ENCODE peak calls at places on chromosomes 16 and 17, in nine cellular contexts. One of them, this sample, is unnamed.

GRCh38 chr16:47143677-47144558 is at the start of gene NETO2:
- DNase-seq in breast epithelium: no peak
- DNase-seq in psoas muscle: peak; percentile 70
- DNase-seq in gastrocnemius medialis: peak; percentile 24
- DNase-seq in stomach: peak; percentile 57
- DNase-seq in lower leg skin: no peak
- DNase-seq in ascending aorta: peak; percentile 64
- DNase-seq in mesothelial cell of epicardium: peak; percentile 39
- DNase-seq in epithelial cell of proximal tubule: peak; percentile 9
- DNase-seq in this sample: no peak

GRCh38 chr17:9566067-9566466 is 9.6 kb downstream of the STX8 start:
- DNase-seq in breast epithelium: no peak
- DNase-seq in psoas muscle: no peak
- DNase-seq in gastrocnemius medialis: no peak
- DNase-seq in stomach: no peak
- DNase-seq in lower leg skin: no peak
- DNase-seq in ascending aorta: no peak
- DNase-seq in mesothelial cell of epicardium: no peak
- DNase-seq in epithelial cell of proximal tubule: no peak
- DNase-seq in this sample: no peak

GRCh38 chr16:27400751-27401620 is 988 bp upstream of the IL21R start:
- DNase-seq in breast epithelium: no peak
- DNase-seq in psoas muscle: no peak
- DNase-seq in gastrocnemius medialis: no peak
- DNase-seq in stomach: no peak
- DNase-seq in lower leg skin: no peak
- DNase-seq in ascending aorta: no peak
- DNase-seq in mesothelial cell of epicardium: no peak
- DNase-seq in epithelial cell of proximal tubule: no peak
- DNase-seq in this sample: no peak

GRCh38 chr17:48631693-48632578 is 5.8 kb upstream of the HOXB9 start:
- DNase-seq in breast epithelium: no peak
- DNase-seq in psoas muscle: no peak
- DNase-seq in gastrocnemius medialis: no peak
- DNase-seq in stomach: no peak
- DNase-seq in lower leg skin: no peak
- DNase-seq in ascending aorta: no peak
- DNase-seq in mesothelial cell of epicardium: no peak
- DNase-seq in epithelial cell of proximal tubule: no peak
- DNase-seq in this sample: no peak

GRCh38 chr16:2919511-2920255 is 8.0 kb downstream of the FLYWCH1 start:
- DNase-seq in breast epithelium: no peak
- DNase-seq in psoas muscle: peak; percentile 76
- DNase-seq in gastrocnemius medialis: peak; percentile 70
- DNase-seq in stomach: peak; percentile 62
- DNase-seq in lower leg skin: peak; percentile 91
- DNase-seq in ascending aorta: peak; percentile 85
- DNase-seq in mesothelial cell of epicardium: no peak
- DNase-seq in epithelial cell of proximal tubule: no peak
- DNase-seq in this sample: no peak

GRCh38 chr17:61709567-61709966 is 118.5 kb upstream of the NACA2 start:
- DNase-seq in breast epithelium: no peak
- DNase-seq in psoas muscle: no peak
- DNase-seq in gastrocnemius medialis: no peak
- DNase-seq in stomach: no peak
- DNase-seq in lower leg skin: no peak
- DNase-seq in ascending aorta: no peak
- DNase-seq in mesothelial cell of epicardium: no peak
- DNase-seq in epithelial cell of proximal tubule: no peak
- DNase-seq in this sample: no peak

GRCh38 chr16:4086153-4086552 is 30.1 kb downstream of the ADCY9 start:
- DNase-seq in breast epithelium: no peak
- DNase-seq in psoas muscle: peak; percentile 86
- DNase-seq in gastrocnemius medialis: peak; percentile 77
- DNase-seq in stomach: no peak
- DNase-seq in lower leg skin: peak; percentile 83
- DNase-seq in ascending aorta: no peak
- DNase-seq in mesothelial cell of epicardium: no peak
- DNase-seq in epithelial cell of proximal tubule: no peak
- DNase-seq in this sample: no peak

GRCh38 chr16:67161595-67162058 is 1.9 kb downstream of the FBXL8 start:
- DNase-seq in breast epithelium: no peak
- DNase-seq in psoas muscle: peak; percentile 80
- DNase-seq in gastrocnemius medialis: peak; percentile 84
- DNase-seq in stomach: no peak
- DNase-seq in lower leg skin: peak; percentile 87
- DNase-seq in ascending aorta: no peak
- DNase-seq in mesothelial cell of epicardium: no peak
- DNase-seq in epithelial cell of proximal tubule: no peak
- DNase-seq in this sample: no peak

GRCh38 chr17:42526031-42526444 is 10.0 kb upstream of the NAGLU start:
- DNase-seq in breast epithelium: no peak
- DNase-seq in psoas muscle: no peak
- DNase-seq in gastrocnemius medialis: peak; percentile 54
- DNase-seq in stomach: no peak
- DNase-seq in lower leg skin: no peak
- DNase-seq in ascending aorta: no peak
- DNase-seq in mesothelial cell of epicardium: no peak
- DNase-seq in epithelial cell of proximal tubule: no peak
- DNase-seq in this sample: no peak

GRCh38 chr17:50634123-50634914 is at the start of gene ABCC3:
- DNase-seq in breast epithelium: peak; percentile 65
- DNase-seq in psoas muscle: peak; percentile 67
- DNase-seq in gastrocnemius medialis: no peak
- DNase-seq in stomach: peak; percentile 75
- DNase-seq in lower leg skin: peak; percentile 91
- DNase-seq in ascending aorta: peak; percentile 78
- DNase-seq in mesothelial cell of epicardium: no peak
- DNase-seq in epithelial cell of proximal tubule: no peak
- DNase-seq in this sample: no peak

GRCh38 chr17:30323895-30324319 is 9.9 kb downstream of the TMIGD1 start:
- DNase-seq in breast epithelium: no peak
- DNase-seq in psoas muscle: no peak
- DNase-seq in gastrocnemius medialis: peak; percentile 22
- DNase-seq in stomach: peak; percentile 37
- DNase-seq in lower leg skin: no peak
- DNase-seq in ascending aorta: no peak
- DNase-seq in mesothelial cell of epicardium: no peak
- DNase-seq in epithelial cell of proximal tubule: no peak
- DNase-seq in this sample: peak; percentile 51

GRCh38 chr17:16910341-16910740 is 61.6 kb downstream of the TNFRSF13B start:
- DNase-seq in breast epithelium: peak; percentile 17
- DNase-seq in psoas muscle: peak; percentile 6
- DNase-seq in gastrocnemius medialis: no peak
- DNase-seq in stomach: peak; percentile 15
- DNase-seq in lower leg skin: peak; percentile 43
- DNase-seq in ascending aorta: no peak
- DNase-seq in mesothelial cell of epicardium: no peak
- DNase-seq in epithelial cell of proximal tubule: no peak
- DNase-seq in this sample: no peak

GRCh38 chr17:33934696-33935095 is 320.4 kb upstream of the CCL2 start:
- DNase-seq in breast epithelium: no peak
- DNase-seq in psoas muscle: no peak
- DNase-seq in gastrocnemius medialis: no peak
- DNase-seq in stomach: no peak
- DNase-seq in lower leg skin: peak; percentile 12
- DNase-seq in ascending aorta: no peak
- DNase-seq in mesothelial cell of epicardium: no peak
- DNase-seq in epithelial cell of proximal tubule: no peak
- DNase-seq in this sample: no peak

GRCh38 chr17:965311-965989 is 14.1 kb downstream of the NXN start:
- DNase-seq in breast epithelium: no peak
- DNase-seq in psoas muscle: no peak
- DNase-seq in gastrocnemius medialis: no peak
- DNase-seq in stomach: no peak
- DNase-seq in lower leg skin: no peak
- DNase-seq in ascending aorta: no peak
- DNase-seq in mesothelial cell of epicardium: no peak
- DNase-seq in epithelial cell of proximal tubule: no peak
- DNase-seq in this sample: no peak

GRCh38 chr16:87190288-87191240 is 126.6 kb downstream of the C16orf95 start:
- DNase-seq in breast epithelium: no peak
- DNase-seq in psoas muscle: no peak
- DNase-seq in gastrocnemius medialis: no peak
- DNase-seq in stomach: no peak
- DNase-seq in lower leg skin: no peak
- DNase-seq in ascending aorta: no peak
- DNase-seq in mesothelial cell of epicardium: no peak
- DNase-seq in epithelial cell of proximal tubule: no peak
- DNase-seq in this sample: no peak

GRCh38 chr17:37671813-37672544 is 28.7 kb upstream of the DDX52 start:
- DNase-seq in breast epithelium: no peak
- DNase-seq in psoas muscle: no peak
- DNase-seq in gastrocnemius medialis: no peak
- DNase-seq in stomach: no peak
- DNase-seq in lower leg skin: no peak
- DNase-seq in ascending aorta: no peak
- DNase-seq in mesothelial cell of epicardium: no peak
- DNase-seq in epithelial cell of proximal tubule: peak; percentile 92
- DNase-seq in this sample: no peak

GRCh38 chr17:27207073-27207511 is 86.8 kb upstream of the WSB1 start:
- DNase-seq in breast epithelium: no peak
- DNase-seq in psoas muscle: no peak
- DNase-seq in gastrocnemius medialis: no peak
- DNase-seq in stomach: no peak
- DNase-seq in lower leg skin: no peak
- DNase-seq in ascending aorta: no peak
- DNase-seq in mesothelial cell of epicardium: no peak
- DNase-seq in epithelial cell of proximal tubule: peak; percentile 20
- DNase-seq in this sample: no peak

GRCh38 chr16:55091213-55091870 is 160.7 kb downstream of the IRX5 start:
- DNase-seq in breast epithelium: no peak
- DNase-seq in psoas muscle: no peak
- DNase-seq in gastrocnemius medialis: no peak
- DNase-seq in stomach: no peak
- DNase-seq in lower leg skin: no peak
- DNase-seq in ascending aorta: no peak
- DNase-seq in mesothelial cell of epicardium: no peak
- DNase-seq in epithelial cell of proximal tubule: no peak
- DNase-seq in this sample: no peak

GRCh38 chr16:55091871-55092230 is 161.2 kb downstream of the IRX5 start:
- DNase-seq in breast epithelium: no peak
- DNase-seq in psoas muscle: no peak
- DNase-seq in gastrocnemius medialis: no peak
- DNase-seq in stomach: no peak
- DNase-seq in lower leg skin: no peak
- DNase-seq in ascending aorta: no peak
- DNase-seq in mesothelial cell of epicardium: no peak
- DNase-seq in epithelial cell of proximal tubule: no peak
- DNase-seq in this sample: no peak

GRCh38 chr16:55088098-55088497 is 157.4 kb downstream of the IRX5 start:
- DNase-seq in breast epithelium: no peak
- DNase-seq in psoas muscle: no peak
- DNase-seq in gastrocnemius medialis: no peak
- DNase-seq in stomach: no peak
- DNase-seq in lower leg skin: no peak
- DNase-seq in ascending aorta: peak; percentile 39
- DNase-seq in mesothelial cell of epicardium: no peak
- DNase-seq in epithelial cell of proximal tubule: no peak
- DNase-seq in this sample: no peak

GRCh38 chr16:55089600-55089999 is 158.9 kb downstream of the IRX5 start:
- DNase-seq in breast epithelium: no peak
- DNase-seq in psoas muscle: no peak
- DNase-seq in gastrocnemius medialis: no peak
- DNase-seq in stomach: no peak
- DNase-seq in lower leg skin: no peak
- DNase-seq in ascending aorta: peak; percentile 33
- DNase-seq in mesothelial cell of epicardium: no peak
- DNase-seq in epithelial cell of proximal tubule: no peak
- DNase-seq in this sample: no peak
- TF ChIP-seq CTCF in breast epithelium: no peak
- TF ChIP-seq CTCF in psoas muscle: no peak
- TF ChIP-seq CTCF in gastrocnemius medialis: no peak
- TF ChIP-seq CTCF in stomach: no peak
- TF ChIP-seq CTCF in lower leg skin: no peak
- TF ChIP-seq CTCF in ascending aorta: no peak
- TF ChIP-seq CTCF in mesothelial cell of epicardium: no peak
- TF ChIP-seq CTCF in epithelial cell of proximal tubule: no peak
- TF ChIP-seq CTCF in this sample: no peak

GRCh38 chr16:79757163-79757562 is 156.6 kb upstream of the MAF start:
- DNase-seq in breast epithelium: no peak
- DNase-seq in psoas muscle: no peak
- DNase-seq in gastrocnemius medialis: no peak
- DNase-seq in stomach: no peak
- DNase-seq in lower leg skin: no peak
- DNase-seq in ascending aorta: no peak
- DNase-seq in mesothelial cell of epicardium: no peak
- DNase-seq in epithelial cell of proximal tubule: no peak
- DNase-seq in this sample: no peak
- TF ChIP-seq CTCF in breast epithelium: no peak
- TF ChIP-seq CTCF in psoas muscle: no peak
- TF ChIP-seq CTCF in gastrocnemius medialis: no peak
- TF ChIP-seq CTCF in stomach: no peak
- TF ChIP-seq CTCF in lower leg skin: no peak
- TF ChIP-seq CTCF in ascending aorta: no peak
- TF ChIP-seq CTCF in mesothelial cell of epicardium: no peak
- TF ChIP-seq CTCF in epithelial cell of proximal tubule: no peak
- TF ChIP-seq CTCF in this sample: no peak

DNA sequence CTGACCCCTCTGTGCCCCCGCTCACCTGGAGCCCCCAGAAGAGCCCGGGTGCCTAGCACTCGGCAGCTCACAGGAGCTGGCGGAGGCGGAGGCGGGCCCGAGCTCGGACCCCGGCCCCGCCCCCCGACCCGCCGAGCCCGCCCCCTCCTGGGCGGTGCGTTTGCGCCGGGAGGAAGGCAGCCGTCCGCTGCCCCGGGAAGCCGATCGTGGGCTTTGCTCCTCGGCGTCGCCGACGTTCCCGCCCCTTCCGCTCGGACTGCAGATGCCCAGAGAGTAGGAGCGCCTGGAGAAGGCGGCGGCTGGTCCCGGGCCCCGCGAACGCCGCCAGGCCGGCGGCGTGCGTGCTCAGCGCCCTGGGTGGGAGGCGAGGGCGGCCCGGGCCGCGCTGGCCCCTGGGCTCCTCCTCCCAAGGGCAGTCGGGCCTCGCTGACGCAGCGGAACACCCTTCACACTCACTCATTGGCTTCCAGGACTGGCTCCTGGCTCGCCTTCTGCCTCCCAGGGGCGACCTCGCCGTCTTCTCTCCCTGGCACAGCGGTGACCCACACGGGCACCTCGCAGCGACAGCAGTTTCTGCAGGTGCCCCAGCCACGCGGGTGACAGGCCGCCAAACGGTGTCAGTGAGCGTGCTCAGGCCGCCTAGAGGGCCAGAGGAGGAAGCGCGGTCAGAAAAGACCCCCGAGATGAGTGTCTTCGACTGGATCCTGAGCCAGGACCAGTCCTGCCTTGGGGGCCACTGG is at the start of gene PLSCR3:
- DNase-seq in breast epithelium: peak; percentile 79
- DNase-seq in psoas muscle: peak; percentile 92
- DNase-seq in gastrocnemius medialis: peak; percentile 81
- DNase-seq in stomach: peak; percentile 88
- DNase-seq in lower leg skin: peak; percentile 97
- DNase-seq in ascending aorta: peak; percentile 90
- DNase-seq in mesothelial cell of epicardium: peak; percentile 77
- DNase-seq in epithelial cell of proximal tubule: no peak
- DNase-seq in this sample: no peak
- TF ChIP-seq CTCF in breast epithelium: peak; percentile 55
- TF ChIP-seq CTCF in psoas muscle: no peak
- TF ChIP-seq CTCF in gastrocnemius medialis: peak; percentile 32
- TF ChIP-seq CTCF in stomach: peak; percentile 17
- TF ChIP-seq CTCF in lower leg skin: no peak
- TF ChIP-seq CTCF in ascending aorta: peak; percentile 33
- TF ChIP-seq CTCF in mesothelial cell of epicardium: peak; percentile 49
- TF ChIP-seq CTCF in epithelial cell of proximal tubule: peak; percentile 35
- TF ChIP-seq CTCF in this sample: no peak

GRCh38 chr16:1680361-1680760 is 2.3 kb downstream of the JPT2 start:
- DNase-seq in breast epithelium: no peak
- DNase-seq in psoas muscle: no peak
- DNase-seq in gastrocnemius medialis: no peak
- DNase-seq in stomach: no peak
- DNase-seq in lower leg skin: no peak
- DNase-seq in ascending aorta: no peak
- DNase-seq in mesothelial cell of epicardium: no peak
- DNase-seq in epithelial cell of proximal tubule: no peak
- DNase-seq in this sample: no peak
- TF ChIP-seq CTCF in breast epithelium: no peak
- TF ChIP-seq CTCF in psoas muscle: no peak
- TF ChIP-seq CTCF in gastrocnemius medialis: no peak
- TF ChIP-seq CTCF in stomach: no peak
- TF ChIP-seq CTCF in lower leg skin: no peak
- TF ChIP-seq CTCF in ascending aorta: no peak
- TF ChIP-seq CTCF in mesothelial cell of epicardium: no peak
- TF ChIP-seq CTCF in epithelial cell of proximal tubule: no peak
- TF ChIP-seq CTCF in this sample: no peak

This sample was measured in omental fat pad.